ENCODE peak calls at places on chromosome 2, in five cellular contexts. P is K562, X is A549, F is HepG2, Z is H1. T is an unnamed sample.

GRCh38 chr2:42829556-42830510 is 37.5 kb upstream of the HAAO start:
- DNase-seq in P (no peak), X (peak; percentile 16), F (no peak), Z (peak; percentile 36), T (no peak)

GRCh38 chr2:179264238-179265081 is at the start of gene SESTD1:
- DNase-seq in P (peak; percentile 64), X (peak; percentile 47), F (peak; percentile 68), Z (peak; percentile 88), T (no peak)

GRCh38 chr2:113257511-113258264 is 21.0 kb downstream of the PAX8 start:
- DNase-seq in P (no peak), X (no peak), F (no peak), Z (no peak), T (no peak)

GRCh38 chr2:133247613-133248012 is 320.6 kb downstream of the NCKAP5 start:
- DNase-seq in P (no peak), X (no peak), F (no peak), Z (no peak), T (peak; percentile 5)

GRCh38 chr2:120348134-120349103 is 2.5 kb downstream of the INHBB start:
- DNase-seq in P (no peak), X (no peak), F (peak; percentile 85), Z (no peak), T (no peak)

GRCh38 chr2:234770081-234770506 is 181.7 kb upstream of the SH3BP4 start:
- DNase-seq in P (no peak), X (no peak), F (no peak), Z (no peak), T (no peak)

GRCh38 chr2:873027-873426 is 77.6 kb upstream of the SNTG2 start:
- DNase-seq in P (no peak), X (no peak), F (no peak), Z (no peak), T (no peak)

GRCh38 chr2:127859712-127860085 is 1.7 kb upstream of the POLR2D start:
- DNase-seq in P (peak; percentile 91), X (no peak), F (peak; percentile 54), Z (peak; percentile 85), T (no peak)

GRCh38 chr2:127118467-127118866 is 11.5 kb upstream of the BIN1 start:
- DNase-seq in P (no peak), X (no peak), F (no peak), Z (peak; percentile 7), T (no peak)

GRCh38 chr2:80496770-80497169 is 192.2 kb upstream of the LRRTM1 start:
- DNase-seq in P (no peak), X (no peak), F (no peak), Z (no peak), T (no peak)

GRCh38 chr2:234512884-234513669 is 16.2 kb upstream of the ARL4C start:
- DNase-seq in P (peak; percentile 78), X (no peak), F (no peak), Z (no peak), T (no peak)

GRCh38 chr2:46377287-46377605 is 80.0 kb downstream of the EPAS1 start:
- DNase-seq in P (peak; percentile 21), X (no peak), F (no peak), Z (no peak), T (no peak)

GRCh38 chr2:20593072-20594034 is 57.5 kb downstream of the HS1BP3 start:
- DNase-seq in P (peak; percentile 89), X (peak; percentile 82), F (peak; percentile 100), Z (no peak), T (no peak)

GRCh38 chr2:160290590-160290989 is 90.5 kb upstream of the ITGB6 start:
- DNase-seq in P (no peak), X (no peak), F (no peak), Z (no peak), T (no peak)

GRCh38 chr2:121860033-121860810 is 104.8 kb downstream of the TSN start:
- DNase-seq in P (no peak), X (no peak), F (no peak), Z (no peak), T (no peak)
- TF ChIP-seq KDM1A in P (no peak), X (no peak), F (no peak), Z (no peak), T (no peak)

GRCh38 chr2:233457356-233457755 is 103.1 kb downstream of the DGKD start:
- DNase-seq in P (no peak), X (no peak), F (no peak), Z (no peak), T (no peak)
- TF ChIP-seq KDM1A in P (no peak), X (no peak), F (no peak), Z (no peak), T (no peak)

GRCh38 chr2:43840961-43841360 is 2.2 kb downstream of the ABCG8 start:
- DNase-seq in P (no peak), X (no peak), F (no peak), Z (peak; percentile 37), T (no peak)
- TF ChIP-seq KDM1A in P (no peak), X (no peak), F (no peak), Z (no peak), T (no peak)

DNA sequence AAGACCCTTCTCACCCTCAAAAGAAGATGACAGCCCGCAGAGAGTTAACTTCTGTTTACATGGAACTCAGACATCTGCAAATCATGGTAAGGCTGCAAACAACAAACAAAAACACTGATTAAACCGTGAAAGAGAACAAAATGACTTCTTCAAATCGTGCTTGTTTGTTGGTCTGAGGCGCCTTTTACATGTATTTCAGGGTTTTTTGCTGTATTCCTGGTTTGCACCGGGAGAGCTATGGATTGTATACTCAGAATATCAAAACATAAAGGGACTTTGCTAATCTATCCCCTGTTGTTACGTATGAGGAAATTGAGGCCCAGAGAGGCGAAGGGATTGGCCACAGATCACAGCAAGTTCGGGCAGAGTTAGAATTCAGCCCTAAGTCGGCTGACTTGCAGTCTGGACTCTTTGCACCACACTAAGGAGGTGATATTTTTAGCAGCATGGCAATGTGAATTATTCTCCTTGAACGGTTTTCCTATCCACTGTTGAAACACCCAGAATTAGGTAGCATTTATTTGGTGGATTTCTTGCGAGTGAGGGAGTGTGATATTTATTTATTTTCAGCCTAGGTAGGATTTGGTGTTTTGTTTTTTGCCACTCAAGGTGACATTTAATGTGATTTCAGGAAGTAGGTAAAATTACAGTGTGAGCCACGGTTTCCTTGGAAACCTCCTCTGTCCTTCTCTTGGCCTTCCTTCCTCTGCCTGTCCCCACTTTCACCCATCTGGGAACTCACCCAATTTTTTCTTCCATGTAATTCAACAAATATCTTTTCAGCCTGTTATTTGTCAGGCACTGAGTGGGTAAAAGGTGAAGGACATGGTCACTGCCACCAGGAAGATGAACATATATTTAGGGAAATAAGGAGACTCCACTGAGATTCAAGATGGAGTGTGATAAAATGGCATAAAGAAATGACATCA is 980 bp upstream of the PDE6D start:
- DNase-seq in P (peak; percentile 48), X (no peak), F (no peak), Z (no peak), T (peak; percentile 23)
- TF ChIP-seq KDM1A in P (peak; percentile 51), X (no peak), F (no peak), Z (no peak), T (no peak)

GRCh38 chr2:201090574-201090973 is 18.8 kb downstream of the NDUFB3 start:
- DNase-seq in P (no peak), X (no peak), F (no peak), Z (no peak), T (no peak)

DNA sequence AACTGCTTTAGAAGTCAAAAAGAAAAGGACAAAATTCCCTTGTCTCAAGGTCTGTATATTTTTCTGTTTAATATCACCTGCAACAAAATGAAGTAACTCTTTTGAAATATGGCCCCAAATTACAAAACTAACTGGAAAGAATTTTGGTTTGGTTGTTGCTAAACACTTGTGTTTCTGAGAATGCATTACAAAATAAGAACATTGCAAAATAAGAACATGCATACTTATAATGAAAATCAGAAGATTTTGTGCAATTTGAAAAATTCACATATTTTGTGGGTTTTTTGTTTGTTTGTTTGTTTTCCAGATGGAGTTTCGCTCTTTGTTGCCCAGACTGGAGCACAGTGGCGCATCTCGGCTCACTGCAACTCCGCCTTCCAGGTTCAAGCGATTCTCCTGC is 21.8 kb downstream of the NDUFB3 start:
- DNase-seq in P (no peak), X (no peak), F (no peak), Z (no peak), T (no peak)
- TF ChIP-seq KDM1A in P (no peak), X (no peak), F (no peak), Z (no peak), T (no peak)

GRCh38 chr2:219378167-219378851 is 9.4 kb downstream of the DNPEP start:
- DNase-seq in P (no peak), X (no peak), F (no peak), Z (no peak), T (no peak)
- TF ChIP-seq KDM1A in P (no peak), X (no peak), F (no peak), Z (no peak), T (no peak)

DNA sequence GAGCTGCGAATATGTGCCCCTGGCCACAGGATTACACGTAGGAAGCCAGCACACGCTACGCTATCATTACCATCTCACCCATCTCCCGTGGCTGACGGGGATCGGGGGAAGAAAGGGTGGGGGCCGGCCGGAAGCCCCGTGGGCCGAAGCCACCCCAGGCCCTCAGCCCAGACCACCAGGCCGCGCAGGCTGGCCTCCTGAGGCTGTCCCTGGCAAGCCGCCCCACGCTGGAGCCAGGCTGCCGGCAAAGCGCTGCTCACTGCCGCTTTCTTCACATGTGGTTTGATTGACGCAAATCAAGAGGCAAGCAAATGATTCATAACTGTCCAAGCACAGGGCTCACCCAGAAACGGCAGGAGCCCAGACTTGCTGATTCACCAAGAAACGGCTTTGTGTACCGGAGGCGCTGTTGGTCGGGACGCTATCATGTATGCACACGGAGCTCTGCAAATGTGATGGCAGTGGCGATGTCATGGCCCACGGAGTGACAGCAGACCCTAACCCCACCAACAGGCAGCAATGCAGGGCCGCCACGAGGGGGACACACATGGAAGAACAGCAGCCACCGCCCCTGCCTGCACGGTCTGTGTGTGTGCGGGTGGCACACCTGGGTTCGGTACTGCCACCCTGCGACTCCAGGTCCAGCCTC is 125.7 kb downstream of the HDAC4 start:
- DNase-seq in P (peak; percentile 87), X (peak; percentile 82), F (no peak), Z (no peak), T (no peak)
- TF ChIP-seq KDM1A in P (peak; percentile 11), X (no peak), F (no peak), Z (no peak), T (no peak)

GRCh38 chr2:231467016-231467545 is 2.8 kb upstream of the NCL start:
- DNase-seq in P (no peak), X (no peak), F (no peak), Z (no peak), T (no peak)

GRCh38 chr2:231464576-231465540 is 574 bp upstream of the NCL start:
- DNase-seq in P (peak; percentile 95), X (peak; percentile 93), F (peak; percentile 30), Z (peak; percentile 97), T (no peak)

GRCh38 chr2:231470246-231470900 is 6.1 kb upstream of the NCL start:
- DNase-seq in P (no peak), X (no peak), F (no peak), Z (no peak), T (no peak)

GRCh38 chr2:231469568-231469920 is 5.3 kb upstream of the NCL start:
- DNase-seq in P (no peak), X (no peak), F (no peak), Z (no peak), T (no peak)

GRCh38 chr2:231467613-231468525 is 3.6 kb upstream of the NCL start:
- DNase-seq in P (no peak), X (no peak), F (no peak), Z (no peak), T (no peak)
- TF ChIP-seq KDM1A in P (no peak), X (no peak), F (no peak), Z (no peak), T (no peak)